ENCODE peak calls at places on chromosomes 3 and 15, in eight cellular contexts. S is CD4-positive, alpha-beta memory T cell; Y is HFF-Myc; I is breast epithelium; J is adrenal gland; Q is GM23248; H is astrocyte of the spinal cord; G is colonic mucosa. N is an unnamed sample.

GRCh38 chr15:75061272-75061671 is 37.9 kb downstream of the PPCDC start:
- DNase-seq in J (no peak), Y (no peak), S (no peak), I (no peak), Q (peak), G (peak), H (peak), N (no peak)

GRCh38 chr3:61218508-61218907 is 32.7 kb downstream of the FHIT start:
- DNase-seq in G (no peak), Y (no peak), H (no peak), Q (no peak), I (no peak), S (no peak), J (no peak), N (no peak)

GRCh38 chr15:100030586-100031249 is 297.5 kb upstream of the LYSMD4 start:
- DNase-seq in G (no peak), I (no peak), J (no peak), S (no peak), Y (no peak), H (peak), Q (no peak), N (no peak)

GRCh38 chr3:13579089-13579488 is 30.2 kb downstream of the FBLN2 start:
- DNase-seq in Q (peak), H (peak), I (no peak), J (no peak), G (no peak), Y (no peak), S (no peak), N (no peak)

GRCh38 chr15:20346082-20346805 is 195.4 kb downstream of the GOLGA6L6 start:
- DNase-seq in S (no peak), I (peak), H (no peak), Q (no peak), G (no peak), J (no peak), Y (no peak), N (no peak)

GRCh38 chr3:107241217-107241616 is 136.0 kb upstream of the CCDC54 start:
- DNase-seq in J (peak), S (no peak), Y (no peak), I (peak), H (peak), Q (peak), G (peak), N (no peak)

GRCh38 chr15:69265347-69265955 is 33.3 kb upstream of the PAQR5 start:
- DNase-seq in S (peak), Q (peak), G (no peak), Y (no peak), H (peak), I (no peak), J (no peak), N (peak)

GRCh38 chr15:98326804-98327203 is 321.5 kb upstream of the IGF1R start:
- DNase-seq in S (no peak), Y (no peak), G (no peak), J (no peak), H (no peak), I (no peak), Q (no peak), N (no peak)

GRCh38 chr15:68500363-68501317 is 68.7 kb upstream of the ITGA11 start:
- DNase-seq in Y (no peak), J (no peak), Q (peak), I (no peak), G (no peak), S (no peak), H (no peak), N (no peak)

GRCh38 chr3:4940985-4941384 is 38.3 kb upstream of the BHLHE40 start:
- DNase-seq in Q (no peak), I (no peak), H (no peak), S (no peak), J (no peak), Y (no peak), G (no peak), N (no peak)

GRCh38 chr3:197510642-197511018 is 45.1 kb downstream of the BDH1 start:
- DNase-seq in H (no peak), Y (no peak), J (no peak), G (no peak), S (no peak), Q (no peak), I (no peak), N (no peak)

GRCh38 chr3:184186184-184186901 is at the start of gene ABCF3:
- DNase-seq in I (no peak), S (no peak), Y (no peak), H (no peak), J (peak), G (peak), Q (peak), N (no peak)

GRCh38 chr3:138351916-138352555 is 3.7 kb downstream of the MRAS start:
- DNase-seq in Q (peak), Y (no peak), G (no peak), I (no peak), J (no peak), S (no peak), H (no peak), N (no peak)

GRCh38 chr3:136567599-136568188 is 184.5 kb downstream of the STAG1 start:
- DNase-seq in Q (no peak), G (no peak), I (no peak), Y (no peak), H (no peak), J (no peak), S (no peak), N (peak)

GRCh38 chr3:187291001-187291511 is 481 bp downstream of the MASP1 start:
- DNase-seq in I (no peak), Y (no peak), J (no peak), S (no peak), G (no peak), Q (peak), H (peak), N (no peak)

GRCh38 chr15:61069369-61070075 is 159.6 kb downstream of the RORA start:
- DNase-seq in H (peak), S (no peak), I (no peak), J (no peak), Y (no peak), Q (no peak), G (no peak), N (no peak)

GRCh38 chr15:100096700-100097099 is 245.1 kb downstream of the ADAMTS17 start:
- DNase-seq in I (no peak), S (no peak), Q (no peak), J (no peak), Y (no peak), H (no peak), G (no peak), N (no peak)

GRCh38 chr3:190205739-190206138 is 85.0 kb upstream of the P3H2 start:
- DNase-seq in Y (no peak), J (no peak), S (no peak), Q (peak), G (no peak), I (no peak), H (peak), N (no peak)

GRCh38 chr3:160413613-160414248 is 14.3 kb downstream of the SMC4 start:
- DNase-seq in G (peak), I (no peak), J (peak), S (peak), H (peak), Y (peak), Q (peak), N (peak)

GRCh38 chr3:51945031-51945840 is 3.1 kb downstream of the PARP3 start:
- DNase-seq in S (no peak), Q (no peak), Y (no peak), I (no peak), H (no peak), J (no peak), G (no peak), N (no peak)

GRCh38 chr15:68330911-68331310 is 53.4 kb downstream of the FEM1B start:
- DNase-seq in Q (no peak), J (no peak), I (no peak), S (no peak), Y (no peak), H (peak), G (no peak), N (no peak)

GRCh38 chr3:141403576-141403975 is 35.3 kb downstream of the ZBTB38 start:
- DNase-seq in H (peak), I (no peak), J (no peak), S (no peak), Q (no peak), G (no peak), Y (no peak), N (no peak)

GRCh38 chr15:63490345-63491034 is 13.9 kb upstream of the USP3 start:
- DNase-seq in J (no peak), S (no peak), H (no peak), I (no peak), Q (no peak), Y (no peak), G (no peak), N (no peak)

GRCh38 chr15:29805043-29805707 is 17.1 kb downstream of the TJP1 start:
- DNase-seq in S (no peak), I (no peak), Y (no peak), J (peak), H (peak), Q (peak), G (peak), N (no peak)

GRCh38 chr3:31343075-31343474 is 189.7 kb upstream of the STT3B start:
- DNase-seq in G (no peak), J (no peak), Y (no peak), H (peak), I (no peak), S (no peak), Q (peak), N (no peak)

GRCh38 chr3:177300039-177300833 is 103.0 kb upstream of the TBL1XR1 start:
- DNase-seq in G (peak), Q (peak), S (no peak), I (no peak), J (peak), H (peak), Y (no peak), N (no peak)

GRCh38 chr3:168803536-168803935 is 707.8 kb upstream of the GOLIM4 start:
- DNase-seq in Y (no peak), Q (peak), I (no peak), S (no peak), H (peak), J (no peak), G (no peak), N (no peak)

GRCh38 chr3:176867681-176868663 is 329.3 kb downstream of the TBL1XR1 start:
- DNase-seq in G (peak), Y (no peak), S (no peak), I (peak), H (no peak), J (no peak), Q (no peak), N (no peak)

GRCh38 chr3:153069598-153069997 is 92.4 kb upstream of the RAP2B start:
- DNase-seq in H (no peak), Y (no peak), I (no peak), G (no peak), Q (no peak), S (no peak), J (no peak), N (no peak)

GRCh38 chr15:89863918-89864317 is 29.9 kb downstream of the AP3S2 start:
- DNase-seq in Y (no peak), I (no peak), S (no peak), J (no peak), H (no peak), G (no peak), Q (no peak), N (no peak)

GRCh38 chr3:149955449-149955848 is 15.2 kb downstream of the PFN2 start:
- DNase-seq in J (no peak), Y (no peak), H (no peak), I (no peak), S (no peak), G (no peak), Q (peak), N (no peak)

DNA sequence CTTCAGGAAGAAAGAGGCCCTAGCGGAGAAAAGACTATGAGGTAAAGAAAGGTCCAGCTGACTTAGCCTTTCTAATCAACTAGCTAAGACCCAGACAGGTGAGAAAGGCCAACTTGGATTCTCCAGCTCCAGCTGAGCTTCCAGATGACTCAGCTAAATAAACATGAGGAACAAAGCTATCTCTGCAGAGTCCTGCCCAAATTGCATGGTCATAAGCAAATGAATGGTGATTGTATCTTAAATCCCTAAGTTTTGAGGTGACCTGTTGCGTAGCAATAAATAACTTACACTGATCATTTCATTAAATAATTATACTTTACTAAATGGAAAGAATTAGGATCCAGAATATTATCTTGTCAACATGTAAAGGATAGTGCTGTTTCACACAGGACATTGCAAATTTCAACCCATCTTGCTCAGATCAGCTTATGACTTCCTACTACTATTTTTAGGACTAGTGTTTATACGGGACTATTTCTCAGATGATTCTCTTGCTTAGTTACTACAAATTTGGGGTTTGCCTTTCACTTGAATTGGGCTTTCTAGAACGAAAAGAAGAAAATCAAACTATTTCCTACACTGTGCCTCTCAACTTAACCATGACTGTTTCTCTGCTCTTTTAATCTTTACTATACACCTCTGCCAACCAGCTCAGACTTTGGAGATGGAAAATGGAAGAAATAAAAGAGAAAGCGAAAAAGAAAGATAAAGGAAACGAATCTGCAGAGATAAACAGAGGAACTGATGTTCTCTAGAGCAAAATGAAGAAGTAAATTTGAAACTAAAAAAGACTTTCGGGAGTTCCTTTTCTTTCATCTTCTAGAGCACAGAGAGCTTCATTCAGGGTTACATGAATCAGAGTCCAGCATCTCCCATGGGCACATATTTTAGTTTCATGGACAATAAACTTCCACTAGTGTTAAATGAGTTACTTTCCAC is 6.6 kb upstream of the ADGRG7 start:
- DNase-seq in J (no peak), I (no peak), G (no peak), Q (peak), H (peak), Y (no peak), S (no peak), N (no peak)
- H3K4me3 ChIP-seq in J (no peak), I (no peak), G (no peak), Q (no peak), H (no peak), Y (no peak), S (no peak), N (no peak)

GRCh38 chr3:94098487-94098886 is 35.6 kb downstream of the NSUN3 start:
- DNase-seq in G (no peak), J (no peak), Y (no peak), I (no peak), Q (peak), S (no peak), H (no peak), N (no peak)
- H3K4me3 ChIP-seq in G (no peak), J (no peak), Y (no peak), I (no peak), Q (no peak), S (no peak), H (no peak), N (no peak)

GRCh38 chr3:71109241-71109976 is 474.1 kb downstream of the FOXP1 start:
- DNase-seq in H (peak), S (no peak), Q (peak), G (no peak), J (no peak), I (no peak), Y (no peak), N (no peak)
- H3K4me3 ChIP-seq in H (no peak), S (no peak), Q (peak), G (no peak), J (no peak), I (no peak), Y (no peak), N (no peak)

GRCh38 chr3:38171622-38172021 is 6.3 kb downstream of the OXSR1 start:
- DNase-seq in S (no peak), J (no peak), H (no peak), Y (no peak), Q (no peak), G (no peak), I (no peak), N (no peak)

GRCh38 chr3:38173834-38174418 is 8.6 kb downstream of the OXSR1 start:
- DNase-seq in S (no peak), H (no peak), Q (no peak), I (no peak), Y (no peak), J (no peak), G (no peak), N (peak)

GRCh38 chr3:38177175-38177574 is 11.8 kb downstream of the OXSR1 start:
- DNase-seq in J (no peak), G (no peak), H (no peak), I (no peak), Y (no peak), Q (peak), S (no peak), N (no peak)
- H3K4me3 ChIP-seq in J (no peak), G (no peak), H (no peak), I (no peak), Y (no peak), Q (no peak), S (no peak), N (no peak)

GRCh38 chr3:194137314-194138097 is 1.6 kb downstream of the HES1 start:
- DNase-seq in H (peak), G (peak), Q (peak), I (peak), J (peak), S (peak), Y (no peak), N (no peak)
- H3K4me3 ChIP-seq in H (peak), G (peak), Q (peak), I (peak), J (peak), S (peak), Y (peak), N (peak)